ENCODE peak calls at places on chromosomes 6 and 20, in seven cellular contexts. Y is cardiac fibroblast; P is SJSA1; U is suprapubic skin; I is body of pancreas; W is uterus; V is CD8-positive, alpha-beta T cell. K is an unnamed sample.
A peak's percentile ranks its signal among the peaks of the same experiment; 100 is the strongest.

GRCh38 chr6:27814665-27815424 is 97.4 kb downstream of the OR2B2 start:
- DNase-seq in Y (peak; percentile 97), P (peak; percentile 85), U (no peak), I (peak; percentile 49), W (peak; percentile 85), V (no peak), K (no peak)

GRCh38 chr6:55706048-55706447 is 127.1 kb upstream of the HMGCLL1 start:
- DNase-seq in Y (no peak), P (no peak), U (no peak), I (no peak), W (no peak), V (no peak), K (no peak)

GRCh38 chr20:18566892-18567738 is at the start of gene SMIM26:
- DNase-seq in Y (peak; percentile 89), P (peak; percentile 88), U (peak; percentile 94), I (peak; percentile 94), W (peak; percentile 92), V (peak; percentile 88), K (peak; percentile 93)

GRCh38 chr6:3334579-3334978 is 75.8 kb downstream of the PSMG4 start:
- DNase-seq in Y (no peak), P (no peak), U (no peak), I (peak; percentile 98), W (no peak), V (no peak), K (peak; percentile 54)

GRCh38 chr6:145815351-145815772 is 767 bp upstream of the FBXO30 start:
- DNase-seq in Y (peak; percentile 34), P (peak; percentile 49), U (no peak), I (no peak), W (peak; percentile 26), V (no peak), K (peak; percentile 37)

GRCh38 chr6:19719691-19720127 is 117.5 kb upstream of the ID4 start:
- DNase-seq in Y (peak; percentile 36), P (no peak), U (no peak), I (peak; percentile 20), W (no peak), V (no peak), K (peak; percentile 99)

GRCh38 chr6:3235486-3235885 is 8.0 kb upstream of the TUBB2B start:
- DNase-seq in Y (no peak), P (no peak), U (no peak), I (no peak), W (no peak), V (no peak), K (no peak)

GRCh38 chr20:50967621-50968020 is 9.0 kb downstream of the MOCS3 start:
- DNase-seq in Y (no peak), P (no peak), U (no peak), I (no peak), W (no peak), V (no peak), K (peak; percentile 52)

GRCh38 chr20:60013296-60014142 is 55.3 kb downstream of the CDH26 start:
- DNase-seq in Y (no peak), P (no peak), U (no peak), I (no peak), W (no peak), V (no peak), K (no peak)

GRCh38 chr6:100366419-100366818 is 98.3 kb downstream of the SIM1 start:
- DNase-seq in Y (peak; percentile 35), P (no peak), U (no peak), I (no peak), W (no peak), V (no peak), K (no peak)

GRCh38 chr6:105077592-105078463 is 102.0 kb downstream of the POPDC3 start:
- DNase-seq in Y (peak; percentile 68), P (no peak), U (no peak), I (no peak), W (no peak), V (no peak), K (no peak)

GRCh38 chr6:118704911-118705310 is 53.5 kb upstream of the CEP85L start:
- DNase-seq in Y (peak; percentile 59), P (no peak), U (no peak), I (no peak), W (no peak), V (no peak), K (no peak)

GRCh38 chr20:57251344-57251743 is 15.1 kb downstream of the BMP7 start:
- DNase-seq in Y (peak; percentile 4), P (peak; percentile 71), U (no peak), I (no peak), W (no peak), V (no peak), K (no peak)

GRCh38 chr6:37822851-37823682 is 3.5 kb downstream of the ZFAND3 start:
- DNase-seq in Y (peak; percentile 55), P (no peak), U (no peak), I (peak; percentile 29), W (peak; percentile 21), V (no peak), K (no peak)

GRCh38 chr20:55155360-55155759 is 680.0 kb downstream of the DOK5 start:
- DNase-seq in Y (no peak), P (no peak), U (no peak), I (no peak), W (no peak), V (no peak), K (no peak)

GRCh38 chr6:49790340-49790739 is 3.3 kb upstream of the PGK2 start:
- DNase-seq in Y (no peak), P (no peak), U (no peak), I (no peak), W (no peak), V (no peak), K (no peak)

GRCh38 chr20:6519556-6519955 is 247.9 kb upstream of the BMP2 start:
- DNase-seq in Y (peak; percentile 39), P (no peak), U (no peak), I (no peak), W (no peak), V (no peak), K (no peak)

GRCh38 chr6:33082702-33083101 is 6.9 kb downstream of the HLA-DPB1 start:
- DNase-seq in Y (peak; percentile 76), P (no peak), U (no peak), I (peak; percentile 26), W (peak; percentile 34), V (no peak), K (peak; percentile 38)

GRCh38 chr6:12431023-12431422 is 140.9 kb downstream of the EDN1 start:
- DNase-seq in Y (no peak), P (no peak), U (no peak), I (no peak), W (no peak), V (no peak), K (no peak)

GRCh38 chr6:26249709-26249958 is 115.4 kb upstream of the BTN3A2 start:
- DNase-seq in Y (no peak), P (peak; percentile 52), U (no peak), I (no peak), W (no peak), V (no peak), K (no peak)
- H3K4me3 ChIP-seq in Y (peak overlapping the region; percentile 65), P (peak overlapping the region; percentile 42), U (peak overlapping the region; percentile 68), I (peak overlapping the region; percentile 2), W (peak overlapping the region; percentile 27), V (peak overlapping the region; percentile 80), K (no peak overlapping the region)

GRCh38 chr6:139291813-139292619 is at the start of gene TXLNB:
- DNase-seq in Y (peak; percentile 94), P (peak; percentile 44), U (peak; percentile 83), I (peak; percentile 40), W (peak; percentile 81), V (peak; percentile 55), K (no peak)
- H3K4me3 ChIP-seq in Y (peak within 1 kb of the TSS; percentile 27), P (no peak within 1 kb of the TSS), U (peak within 1 kb of the TSS; percentile 29), I (no peak within 1 kb of the TSS), W (no peak within 1 kb of the TSS), V (peak within 1 kb of the TSS; percentile 34), K (no peak within 1 kb of the TSS)

GRCh38 chr6:10794239-10794638 is 44.1 kb downstream of the MAK start:
- DNase-seq in Y (no peak), P (no peak), U (no peak), I (no peak), W (no peak), V (no peak), K (no peak)
- H3K4me3 ChIP-seq in Y (no peak overlapping the region), P (no peak overlapping the region), U (no peak overlapping the region), I (no peak overlapping the region), W (no peak overlapping the region), V (no peak overlapping the region), K (no peak overlapping the region)

GRCh38 chr6:136783495-136784270 is 8.6 kb downstream of the MAP3K5 start:
- DNase-seq in Y (no peak), P (no peak), U (no peak), I (peak; percentile 27), W (no peak), V (no peak), K (no peak)

GRCh38 chr6:136784910-136785746 is 7.1 kb downstream of the MAP3K5 start:
- DNase-seq in Y (peak; percentile 25), P (no peak), U (no peak), I (peak; percentile 59), W (no peak), V (no peak), K (no peak)

GRCh38 chr6:136782021-136782770 is 10.1 kb downstream of the MAP3K5 start:
- DNase-seq in Y (peak; percentile 70), P (no peak), U (no peak), I (no peak), W (no peak), V (no peak), K (no peak)

GRCh38 chr6:136783021-136783420 is 9.3 kb downstream of the MAP3K5 start:
- DNase-seq in Y (no peak), P (no peak), U (no peak), I (no peak), W (no peak), V (no peak), K (no peak)

DNA sequence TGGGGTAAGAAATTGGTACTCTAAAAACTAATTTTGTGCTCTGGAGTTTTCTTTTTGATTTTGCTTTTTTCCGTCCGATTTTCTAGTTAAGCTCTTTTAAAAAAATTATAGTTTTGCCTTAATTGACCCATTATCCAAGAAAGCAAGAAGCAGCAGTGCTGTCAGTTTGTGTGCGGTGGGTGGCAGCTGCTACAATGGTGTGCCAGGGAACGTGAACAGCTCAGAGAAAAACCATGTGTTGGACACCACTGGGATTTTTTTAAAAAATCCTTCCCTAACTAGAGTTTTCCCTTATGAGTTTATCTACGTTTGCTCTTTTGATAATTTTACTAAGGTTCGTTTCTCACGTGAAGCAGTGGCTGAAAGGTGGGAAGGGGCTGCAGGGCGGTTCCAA is 8.0 kb downstream of the MAP3K5 start:
- DNase-seq in Y (no peak), P (no peak), U (no peak), I (no peak), W (no peak), V (no peak), K (no peak)
- H3K4me3 ChIP-seq in Y (no peak overlapping the region), P (no peak overlapping the region), U (no peak overlapping the region), I (no peak overlapping the region), W (no peak overlapping the region), V (no peak overlapping the region), K (no peak overlapping the region)

DNA sequence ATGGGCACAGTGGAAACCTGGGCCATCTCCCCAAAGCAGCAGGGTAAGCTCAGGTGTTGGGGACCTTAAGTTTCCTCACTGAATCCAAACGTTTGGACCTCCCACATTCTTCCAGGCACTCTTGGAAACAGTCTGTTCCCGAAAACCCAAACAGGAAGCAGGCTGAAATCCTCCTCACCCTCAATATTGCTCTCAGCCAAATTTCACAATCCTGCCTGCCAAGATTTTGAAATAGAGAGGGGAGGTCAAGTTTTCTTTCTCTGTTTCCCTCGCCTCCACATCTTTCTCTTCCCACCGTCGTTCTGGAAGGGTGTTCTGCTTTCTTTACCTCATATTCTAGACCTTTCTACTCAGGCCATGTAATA is 392.0 kb upstream of the SASH1 start:
- DNase-seq in Y (peak; percentile 77), P (no peak), U (no peak), I (no peak), W (peak; percentile 15), V (no peak), K (no peak)
- H3K4me3 ChIP-seq in Y (no peak overlapping the region), P (no peak overlapping the region), U (no peak overlapping the region), I (no peak overlapping the region), W (no peak overlapping the region), V (no peak overlapping the region), K (no peak overlapping the region)